ENCODE peak calls at places on chromosomes 4 and X, in nine cellular contexts. S is H9, M is adipocyte, B is neuronal stem cell, W is endothelial cell of umbilical vein, Q is astrocyte, F is neural progenitor cell, P is fibroblast of lung, X is SK-N-SH. J is an unnamed sample.

GRCh38 chrX:11461181-11462001 is 168.2 kb downstream of the AMELX start:
- DNase-seq in B (no peak), S (no peak), P (peak), M (peak), Q (peak), X (no peak), F (no peak), W (peak), J (no peak)

GRCh38 chr4:36235306-36235705 is 9.0 kb downstream of the ARAP2 start:
- DNase-seq in W (no peak), M (no peak), S (peak), F (no peak), Q (peak), B (no peak), X (no peak), P (peak), J (peak)

GRCh38 chr4:22643952-22644351 is 48.8 kb upstream of the GBA3 start:
- DNase-seq in W (no peak), Q (no peak), B (no peak), P (no peak), S (no peak), X (no peak), M (no peak), F (no peak), J (no peak)

GRCh38 chrX:44872319-44872816 is 620 bp upstream of the KDM6A start:
- DNase-seq in P (peak), S (no peak), M (peak), Q (no peak), W (peak), B (no peak), X (no peak), F (no peak), J (no peak)

GRCh38 chr4:189502841-189503240 is 437.8 kb upstream of the FRG1 start:
- DNase-seq in M (no peak), P (peak), S (no peak), F (no peak), W (no peak), X (no peak), Q (no peak), B (no peak), J (no peak)

GRCh38 chrX:139049455-139049854 is 337.9 kb upstream of the FGF13 start:
- DNase-seq in B (no peak), S (no peak), P (peak), X (no peak), M (no peak), F (no peak), Q (peak), W (no peak), J (peak)

GRCh38 chrX:118325453-118325852 is 20.5 kb upstream of the WDR44 start:
- DNase-seq in B (no peak), F (no peak), S (no peak), P (no peak), Q (no peak), W (peak), M (peak), X (no peak), J (no peak)

GRCh38 chr4:84952004-84952403 is 14.5 kb downstream of the WDFY3 start:
- DNase-seq in P (peak), W (peak), B (no peak), S (no peak), X (no peak), M (peak), F (no peak), Q (peak), J (no peak)

GRCh38 chr4:159341486-159341885 is 238.6 kb downstream of the RAPGEF2 start:
- DNase-seq in M (peak), F (no peak), Q (no peak), B (no peak), X (no peak), S (no peak), W (no peak), P (no peak), J (no peak)

GRCh38 chr4:98260047-98260578 is 1.1 kb upstream of the RAP1GDS1 start:
- DNase-seq in B (no peak), W (peak), F (peak), P (no peak), X (peak), S (peak), Q (peak), M (peak), J (peak)

GRCh38 chr4:67909910-67910905 is 26.4 kb upstream of the TMPRSS11D start:
- DNase-seq in W (peak), S (no peak), X (no peak), P (no peak), F (no peak), Q (no peak), B (no peak), M (peak), J (peak)

GRCh38 chr4:175656615-175657014 is 155.4 kb downstream of the GPM6A start:
- DNase-seq in P (peak), F (no peak), W (no peak), S (no peak), B (no peak), M (peak), Q (peak), X (no peak), J (no peak)

GRCh38 chr4:113971706-113972360 is 7.6 kb downstream of the ARSJ start:
- DNase-seq in Q (peak), B (no peak), S (no peak), F (no peak), W (peak), M (peak), P (peak), X (peak), J (no peak)

GRCh38 chr4:126533176-126533575 is 1099.6 kb upstream of the INTU start:
- DNase-seq in P (peak), S (no peak), M (peak), X (no peak), F (peak), B (peak), W (no peak), Q (peak), J (no peak)

GRCh38 chrX:45571453-45571852 is 370.8 kb upstream of the DIPK2B start:
- DNase-seq in M (no peak), F (peak), W (no peak), Q (no peak), P (no peak), S (no peak), B (no peak), X (no peak), J (no peak)

GRCh38 chrX:131073607-131074006 is 15.5 kb downstream of the ARHGAP36 start:
- DNase-seq in P (no peak), Q (no peak), B (no peak), W (no peak), X (no peak), F (no peak), S (no peak), M (no peak), J (no peak)

GRCh38 chr4:182449186-182449880 is 206.1 kb downstream of the TENM3 start:
- DNase-seq in M (no peak), W (peak), S (peak), P (peak), F (peak), Q (peak), B (no peak), X (no peak), J (peak)

GRCh38 chr4:41472098-41472497 is 65.9 kb upstream of the LIMCH1 start:
- DNase-seq in P (no peak), X (no peak), B (no peak), F (no peak), Q (no peak), S (no peak), M (no peak), W (no peak), J (no peak)

GRCh38 chr4:2256781-2257191 is 5.1 kb downstream of the MXD4 start:
- DNase-seq in B (no peak), F (no peak), P (no peak), S (no peak), X (peak), M (no peak), Q (no peak), W (peak), J (no peak)

GRCh38 chr4:16226816-16227461 is 668 bp upstream of the TAPT1 start:
- DNase-seq in S (peak), F (peak), B (peak), X (peak), W (peak), M (peak), P (peak), Q (peak), J (peak)

GRCh38 chr4:26008737-26009136 is 94.7 kb downstream of the SMIM20 start:
- DNase-seq in F (no peak), Q (no peak), S (no peak), B (no peak), X (no peak), W (no peak), P (no peak), M (no peak), J (no peak)

GRCh38 chr4:89752932-89753598 is 83.9 kb downstream of the SNCA start:
- DNase-seq in S (no peak), Q (peak), P (peak), B (no peak), M (peak), F (no peak), X (peak), W (peak), J (peak)

GRCh38 chr4:38948551-38948950 is 80.9 kb downstream of the FAM114A1 start:
- DNase-seq in W (no peak), P (peak), B (no peak), M (peak), X (no peak), S (no peak), Q (peak), F (no peak), J (peak)

GRCh38 chr4:94304365-94304971 is 38.2 kb downstream of the HPGDS start:
- DNase-seq in Q (no peak), F (peak), W (peak), B (peak), X (peak), S (no peak), P (peak), M (peak), J (peak)

GRCh38 chr4:41670982-41671381 is 77.5 kb downstream of the PHOX2B start:
- DNase-seq in S (no peak), X (no peak), W (no peak), M (no peak), B (no peak), F (no peak), Q (no peak), P (no peak), J (no peak)

GRCh38 chrX:151178746-151179145 is 2.4 kb downstream of the GPR50 start:
- DNase-seq in X (no peak), Q (no peak), F (peak), M (no peak), P (no peak), B (no peak), S (no peak), W (no peak), J (no peak)

GRCh38 chr4:83846193-83846830 is 310.4 kb downstream of the GPAT3 start:
- DNase-seq in X (no peak), B (no peak), Q (no peak), F (no peak), W (no peak), M (no peak), P (no peak), S (no peak), J (no peak)

GRCh38 chr4:83855044-83855443 is 319.1 kb downstream of the GPAT3 start:
- DNase-seq in M (peak), F (no peak), Q (peak), S (no peak), P (peak), X (no peak), W (no peak), B (no peak), J (peak)

GRCh38 chr4:83851261-83852084 is 315.6 kb downstream of the GPAT3 start:
- DNase-seq in X (no peak), W (no peak), B (no peak), Q (peak), S (peak), P (peak), F (no peak), M (peak), J (peak)

GRCh38 chr4:83852085-83852451 is 316.2 kb downstream of the GPAT3 start:
- DNase-seq in W (no peak), Q (peak), M (peak), B (no peak), P (peak), X (no peak), S (no peak), F (no peak), J (peak)

GRCh38 chr4:83850435-83850834 is 314.5 kb downstream of the GPAT3 start:
- DNase-seq in X (no peak), B (no peak), P (peak), M (no peak), Q (peak), F (no peak), S (peak), W (no peak), J (peak)
- H3K9ac ChIP-seq in X (no peak), B (no peak), P (no peak), M (no peak), Q (no peak), F (no peak), S (no peak), W (no peak), J (no peak)

GRCh38 chr4:177194906-177195305 is 114.8 kb upstream of the NEIL3 start:
- DNase-seq in S (no peak), M (no peak), Q (no peak), W (no peak), X (no peak), F (no peak), B (no peak), P (no peak), J (no peak)
- H3K9ac ChIP-seq in S (no peak), M (no peak), Q (no peak), W (no peak), X (no peak), F (no peak), B (no peak), P (no peak), J (no peak)

DNA sequence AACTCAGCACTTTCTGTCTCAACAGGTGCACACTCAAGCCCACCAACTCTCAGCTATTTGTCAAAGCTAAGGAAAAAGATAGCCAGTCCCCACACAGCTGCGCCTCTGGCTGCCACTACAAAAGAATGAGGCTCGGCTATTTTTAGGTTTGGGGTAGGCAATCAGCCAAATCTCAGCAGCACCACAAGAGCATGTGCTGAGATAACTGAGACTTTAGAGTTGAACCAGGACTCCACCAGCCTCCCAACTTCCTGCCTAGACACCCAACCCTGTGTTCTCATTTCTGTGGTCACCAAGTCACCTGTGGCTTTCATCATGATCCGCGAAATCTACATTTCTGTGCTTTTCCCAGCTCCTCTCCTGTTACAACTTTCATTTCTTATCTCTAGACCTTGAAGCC is 28.0 kb downstream of the DMD start:
- DNase-seq in B (no peak), P (peak), F (no peak), X (peak), M (no peak), Q (peak), S (no peak), W (peak), J (peak)
- H3K9ac ChIP-seq in B (no peak), P (no peak), F (no peak), X (no peak), M (no peak), Q (no peak), S (no peak), W (no peak), J (no peak)

DNA sequence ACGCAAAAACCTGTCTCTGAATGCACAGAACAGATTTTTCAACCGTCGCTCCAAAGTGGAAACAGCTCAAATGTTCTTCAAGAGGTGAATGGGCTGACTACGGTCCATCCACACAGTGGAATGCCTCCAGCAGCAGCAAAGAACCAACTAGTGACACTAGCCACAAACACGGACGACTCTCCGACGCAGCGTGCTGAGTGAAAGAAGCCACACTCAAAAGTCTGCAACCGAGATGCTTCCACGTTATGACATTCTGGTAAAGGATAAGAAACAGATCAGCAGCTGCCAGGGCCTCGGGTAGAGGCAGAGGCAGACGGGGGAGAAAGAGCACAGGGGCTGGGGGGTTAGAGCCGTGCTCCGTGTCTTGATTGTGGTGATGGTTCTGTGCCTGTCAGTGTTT is 125.2 kb downstream of the AFAP1 start:
- DNase-seq in W (no peak), F (no peak), B (no peak), X (no peak), P (no peak), M (no peak), S (no peak), Q (no peak), J (no peak)
- H3K9ac ChIP-seq in W (no peak), F (no peak), B (no peak), X (no peak), P (no peak), M (no peak), S (no peak), Q (peak), J (no peak)

GRCh38 chr4:984336-985054 is 2.3 kb upstream of the IDUA start:
- DNase-seq in M (no peak), F (no peak), Q (no peak), B (no peak), P (no peak), S (no peak), W (no peak), X (no peak), J (no peak)
- H3K9ac ChIP-seq in M (peak), F (no peak), Q (no peak), B (no peak), P (no peak), S (no peak), W (no peak), X (no peak), J (no peak)

DNA sequence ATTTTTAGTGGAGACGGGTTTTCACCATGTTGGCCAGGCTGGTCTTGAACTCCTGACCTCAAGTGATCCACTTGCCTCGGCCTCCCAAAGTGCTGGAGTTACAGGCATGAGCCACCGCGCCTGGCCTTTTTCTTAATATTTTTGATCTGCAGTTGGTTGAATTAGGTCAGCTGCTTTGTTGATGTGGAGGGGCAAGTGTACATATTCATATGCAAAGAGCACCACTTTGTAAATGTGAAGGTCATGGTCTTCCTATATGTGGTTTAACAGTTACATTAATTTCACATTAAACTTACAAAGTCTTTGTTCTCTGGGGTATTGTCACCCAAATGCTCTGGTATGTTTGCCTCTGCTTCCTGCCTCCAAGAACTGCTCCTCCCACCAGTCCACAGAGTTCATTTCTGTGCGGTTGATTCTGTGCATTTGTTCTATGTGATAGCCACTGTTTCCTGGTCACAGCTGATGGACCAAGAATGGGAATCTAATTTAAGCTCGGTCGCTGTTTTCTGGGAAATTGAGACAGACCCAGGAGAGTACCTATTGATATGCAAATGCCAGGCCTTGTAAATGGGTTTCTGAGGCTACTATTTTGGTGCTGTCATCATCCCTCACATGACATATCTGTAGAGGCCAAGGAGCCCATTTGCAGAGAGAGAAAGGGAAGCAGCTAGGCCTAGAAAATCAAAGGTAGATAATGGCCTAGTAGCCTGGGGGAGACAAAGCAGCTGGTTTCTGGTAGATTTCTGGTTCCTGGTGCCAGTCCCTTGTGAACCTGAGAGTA is 27.0 kb upstream of the HPSE start:
- DNase-seq in P (peak), S (peak), W (no peak), F (no peak), B (no peak), M (no peak), Q (no peak), X (no peak), J (peak)
- H3K9ac ChIP-seq in P (no peak), S (no peak), W (no peak), F (no peak), B (no peak), M (peak), Q (no peak), X (no peak), J (no peak)

DNA sequence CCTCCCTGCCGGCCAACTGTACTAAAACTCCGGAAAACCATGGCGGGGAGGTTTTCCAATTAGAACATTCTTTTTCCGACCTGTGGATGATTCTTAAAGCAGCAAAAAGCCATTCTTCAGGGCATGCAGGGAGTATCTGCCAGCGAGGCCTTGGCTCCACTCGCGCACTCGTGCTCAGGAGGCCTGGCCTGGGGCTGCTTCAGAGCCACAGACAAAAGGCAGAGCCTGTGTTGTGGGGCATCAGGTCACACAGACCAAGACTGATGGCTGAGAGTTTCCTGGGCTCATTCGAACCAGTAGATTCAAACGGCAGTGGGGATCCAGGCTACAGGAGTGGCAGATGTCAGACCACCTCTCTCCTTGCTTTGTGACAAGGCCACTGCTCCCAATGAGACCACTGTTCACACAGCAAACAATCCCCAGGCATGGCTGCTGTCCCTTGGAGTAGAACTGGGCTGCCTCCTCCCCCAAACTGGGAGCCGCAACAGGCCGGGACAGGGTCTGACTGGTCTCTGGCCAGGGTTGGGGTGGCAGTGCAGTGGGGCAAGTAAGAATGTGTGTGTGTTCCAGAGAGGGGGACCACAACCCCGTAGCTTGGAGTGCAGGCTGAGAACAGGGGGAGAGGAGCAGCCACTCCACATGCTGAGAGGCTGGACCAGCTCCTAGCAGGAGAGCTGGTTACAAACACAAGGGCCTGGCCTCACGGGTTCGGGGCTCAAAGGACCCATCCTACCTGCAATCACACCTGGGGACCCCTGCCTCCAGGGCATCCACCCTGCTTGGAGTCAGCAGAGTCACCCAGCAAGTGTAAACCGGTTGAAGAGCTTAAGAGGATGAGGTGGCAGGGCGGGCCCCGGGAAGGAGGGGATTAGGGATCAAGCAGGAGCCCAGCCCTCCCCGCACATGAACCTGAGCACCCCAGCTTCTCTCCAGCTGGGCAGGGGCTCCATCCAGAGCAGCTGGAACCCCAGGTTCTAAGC is 3.9 kb upstream of the ZNF185 start:
- DNase-seq in P (no peak), W (no peak), M (no peak), B (no peak), Q (no peak), X (no peak), F (no peak), S (no peak), J (no peak)
- H3K9ac ChIP-seq in P (no peak), W (no peak), M (no peak), B (peak), Q (no peak), X (no peak), F (no peak), S (no peak), J (no peak)